ENCODE peak calls at places on chromosomes 12 and 14, in seven cellular contexts. L is stimulated activated CD8-positive, alpha-beta memory T cell treated with anti-CD3 and anti-CD28 coated beads, Interleukin-7, amount 100 ng/mL, for 1 hour; V is SK-MEL-5; Y is CD4-positive, alpha-beta memory T cell; H is T-helper 1 cell; A is smooth muscle cell of the brain vasculature; G is iPS-NIHi11. S is an unnamed sample.
A peak's percentile ranks its signal among the peaks of the same experiment; 100 is the strongest.

GRCh38 chr14:87264386-87264785 is 728.6 kb downstream of the GALC start:
- DNase-seq in L (no peak), V (no peak), Y (no peak), H (no peak), A (no peak), G (no peak), S (no peak)

GRCh38 chr14:77580964-77581505 is 35.4 kb downstream of the SPTLC2 start:
- DNase-seq in L (no peak), V (peak; percentile 29), Y (peak; percentile 65), H (no peak), A (peak; percentile 57), G (no peak), S (peak; percentile 36)

GRCh38 chr12:128455849-128456248 is 188.9 kb downstream of the TMEM132C start:
- DNase-seq in L (no peak), V (no peak), Y (no peak), H (no peak), A (no peak), G (peak; percentile 9), S (no peak)

GRCh38 chr12:38887770-38888169 is 17.6 kb downstream of the CPNE8 start:
- DNase-seq in L (no peak), V (no peak), Y (no peak), H (no peak), A (no peak), G (no peak), S (no peak)

GRCh38 chr14:74501135-74501614 is 7.6 kb downstream of the ISCA2 start:
- DNase-seq in L (no peak), V (peak; percentile 81), Y (no peak), H (no peak), A (no peak), G (peak; percentile 66), S (peak; percentile 89)

GRCh38 chr12:105935981-105936380 is 202.8 kb downstream of the NUAK1 start:
- DNase-seq in L (no peak), V (no peak), Y (no peak), H (no peak), A (no peak), G (no peak), S (peak; percentile 32)

GRCh38 chr12:93978553-93978952 is 169.8 kb upstream of the PLXNC1 start:
- DNase-seq in L (no peak), V (peak; percentile 38), Y (no peak), H (no peak), A (no peak), G (no peak), S (no peak)

GRCh38 chr14:92914087-92914656 is 8.8 kb upstream of the CHGA start:
- DNase-seq in L (no peak), V (peak; percentile 22), Y (peak; percentile 6), H (no peak), A (no peak), G (peak; percentile 80), S (peak; percentile 20)

GRCh38 chr14:96125536-96125935 is 79.1 kb upstream of the BDKRB2 start:
- DNase-seq in L (no peak), V (no peak), Y (no peak), H (no peak), A (no peak), G (no peak), S (peak; percentile 30)